ENCODE peak calls at places on chromosomes 12 and 14, in six cellular contexts. I, N, H, Z, C and X are unnamed samples.

GRCh38 chr14:60565211-60565610 is 56.3 kb downstream of the SIX6 start:
- DNase-seq in H (peak), N (no peak), I (no peak), C (no peak), Z (peak), X (no peak)

GRCh38 chr12:21773263-21773741 is 1.2 kb downstream of the KCNJ8 start:
- DNase-seq in H (peak), C (no peak), N (peak), Z (no peak), I (no peak), X (peak)

GRCh38 chr12:6166808-6167207 is 33.4 kb upstream of the CD9 start:
- DNase-seq in I (no peak), Z (no peak), C (no peak), H (no peak), N (no peak), X (no peak)

GRCh38 chr12:22588817-22589216 is 36.2 kb upstream of the ETNK1 start:
- DNase-seq in I (no peak), N (no peak), H (no peak), C (no peak), Z (no peak), X (no peak)

GRCh38 chr12:114687269-114687605 is 3.3 kb upstream of the TBX3 start:
- DNase-seq in N (no peak), I (no peak), C (no peak), Z (no peak), H (no peak), X (no peak)

GRCh38 chr12:27319394-27319793 is 13.2 kb upstream of the BMAL2 start:
- DNase-seq in C (no peak), I (no peak), N (no peak), Z (no peak), H (no peak), X (no peak)

GRCh38 chr12:99450231-99450630 is 197.3 kb upstream of the GARIN6 start:
- DNase-seq in Z (no peak), H (no peak), I (no peak), N (no peak), C (no peak), X (no peak)

GRCh38 chr12:90260136-90260535 is 551.5 kb upstream of the ATP2B1 start:
- DNase-seq in I (no peak), C (no peak), Z (no peak), N (no peak), H (no peak), X (peak)

GRCh38 chr14:77124345-77125274 is 17.0 kb downstream of the ZDHHC22 start:
- DNase-seq in I (no peak), C (no peak), Z (no peak), N (peak), H (no peak), X (peak)

GRCh38 chr12:66352197-66352596 is 49.9 kb downstream of the HELB start:
- DNase-seq in I (no peak), H (peak), Z (no peak), C (no peak), N (peak), X (peak)

GRCh38 chr14:23067847-23068791 is 10.8 kb upstream of the CDH24 start:
- DNase-seq in Z (no peak), N (no peak), C (no peak), I (no peak), H (no peak), X (no peak)

GRCh38 chr14:54715244-54715643 is 148.3 kb downstream of the SAMD4A start:
- DNase-seq in C (no peak), Z (no peak), N (no peak), I (no peak), H (peak), X (no peak)
- TF ChIP-seq CTCF in C (no peak), Z (no peak), N (peak), I (no peak), H (peak), X (no peak)

DNA sequence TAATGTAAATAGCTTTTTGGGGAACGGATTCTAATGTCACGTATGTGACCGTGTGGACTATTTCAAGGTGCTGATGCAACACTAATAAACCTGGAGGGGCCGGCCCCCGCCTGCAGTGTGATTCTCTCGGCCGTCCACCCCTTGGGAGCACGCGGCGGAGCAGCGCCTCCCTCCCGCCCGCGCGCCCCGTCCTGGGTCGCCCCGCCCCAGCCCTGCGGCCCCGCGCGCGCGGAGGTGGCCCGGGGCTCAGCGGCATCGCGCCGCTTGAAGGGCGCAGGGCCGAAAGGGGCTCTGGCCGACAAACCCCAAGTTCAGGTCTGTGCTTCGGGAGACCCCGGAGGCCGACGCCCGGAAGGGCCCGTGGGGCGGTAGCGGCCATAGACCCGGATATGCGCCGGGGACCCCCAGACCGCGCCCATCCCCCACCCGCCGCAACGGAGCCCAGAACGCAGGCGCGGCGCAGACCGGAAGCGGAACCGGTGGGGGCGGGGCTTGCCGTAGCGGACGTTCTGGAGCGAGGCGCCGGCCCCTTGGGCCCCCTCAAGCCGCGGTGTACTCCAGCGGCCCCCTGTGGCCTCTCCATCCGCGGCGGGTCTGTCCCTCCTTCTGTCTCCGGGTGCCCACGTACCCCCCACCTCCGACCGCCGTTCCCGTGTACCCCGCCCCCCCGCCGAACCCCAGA is at the start of gene TEX22:
- DNase-seq in H (peak), Z (peak), C (peak), I (peak), N (peak), X (peak)
- H3K27ac ChIP-seq in H (peak), Z (peak), C (peak), I (peak), N (peak), X (peak)

GRCh38 chr14:68510951-68511726 is 281.7 kb downstream of the ZFP36L1 start:
- DNase-seq in N (no peak), H (no peak), Z (no peak), I (no peak), C (no peak), X (no peak)
- TF ChIP-seq CTCF in N (peak), H (no peak), Z (no peak), I (no peak), C (no peak), X (no peak)

DNA sequence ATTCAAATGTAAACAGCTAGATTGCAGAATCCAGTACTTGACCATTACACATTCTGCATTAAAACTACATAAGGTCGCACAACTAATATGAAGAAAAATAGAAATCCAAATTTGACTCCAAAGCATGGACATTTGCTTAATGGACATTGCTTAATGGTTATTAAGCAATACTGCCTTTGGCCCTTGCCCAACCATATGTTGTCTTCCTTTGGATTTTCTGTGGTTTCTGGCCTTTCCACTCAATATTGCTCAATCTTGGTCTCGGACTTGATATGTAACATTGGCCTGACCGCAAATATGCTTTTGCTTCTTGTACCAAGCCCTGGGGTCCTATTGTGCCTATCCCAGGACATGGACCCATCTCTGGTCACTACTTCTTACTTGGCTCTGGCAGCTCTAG is 67.2 kb downstream of the PTPRR start:
- DNase-seq in I (no peak), Z (peak), N (no peak), C (no peak), H (no peak), X (no peak)
- H3K27ac ChIP-seq in I (no peak), Z (no peak), N (no peak), C (peak), H (no peak), X (peak)